ENCODE peak calls at places on chromosomes 11 and 22, in seven cellular contexts. F is stimulated activated CD4-positive, alpha-beta T cell treated with anti-CD3 and anti-CD28 coated beads, Interleukin-4, amount 100 ng/mL, for 4 hours; Q is kidney; R is ascending aorta; X is CD4-positive, alpha-beta T cell; C is WTC11; D is EH. B is an unnamed sample.
A peak's percentile ranks its signal among the peaks of the same experiment; 100 is the strongest.

GRCh38 chr22:27348634-27349033 is 452.9 kb downstream of the MN1 start:
- DNase-seq in Q (no peak), C (no peak), D (peak; percentile 18), F (no peak), R (no peak), X (no peak), B (no peak)

GRCh38 chr11:70314730-70315129 is 44.2 kb downstream of the PPFIA1 start:
- DNase-seq in Q (no peak), C (no peak), F (no peak), D (no peak), R (no peak), X (no peak), B (no peak)

GRCh38 chr22:49208768-49209252 is 618.9 kb downstream of the BRD1 start:
- DNase-seq in Q (peak; percentile 37), D (no peak), R (no peak), C (peak; percentile 69), X (no peak), F (no peak), B (no peak)

GRCh38 chr11:65315204-65315865 is 669 bp downstream of the CDC42EP2 start:
- DNase-seq in D (peak; percentile 75), C (peak; percentile 94), X (peak; percentile 69), F (peak; percentile 73), Q (peak; percentile 92), R (no peak), B (peak; percentile 78)

GRCh38 chr11:64285885-64286800 is 495 bp downstream of the GPR137 start:
- DNase-seq in X (no peak), F (no peak), D (no peak), Q (peak; percentile 79), R (no peak), C (no peak), B (no peak)

GRCh38 chr22:17969732-17970131 is 54.6 kb downstream of the MICAL3 start:
- DNase-seq in C (no peak), R (no peak), X (no peak), F (no peak), D (peak; percentile 98), Q (no peak), B (no peak)

GRCh38 chr11:536841-537621 is at the start of gene LRRC56:
- DNase-seq in X (peak; percentile 86), Q (peak; percentile 97), D (peak; percentile 90), R (peak; percentile 57), F (peak; percentile 93), C (peak; percentile 87), B (peak; percentile 89)

GRCh38 chr11:44893250-44894216 is 57.1 kb downstream of the TP53I11 start:
- DNase-seq in Q (no peak), R (no peak), D (no peak), F (no peak), X (no peak), C (no peak), B (no peak)

GRCh38 chr22:30249049-30250038 is 2.8 kb upstream of the LIF start:
- DNase-seq in D (no peak), R (no peak), X (no peak), Q (peak; percentile 85), C (no peak), F (no peak), B (no peak)

GRCh38 chr22:43293661-43294392 is 49.3 kb downstream of the SCUBE1 start:
- DNase-seq in Q (no peak), F (no peak), X (no peak), R (no peak), C (no peak), D (peak; percentile 69), B (peak; percentile 24)

GRCh38 chr11:121550247-121551132 is 97.7 kb upstream of the SORL1-AS1 start:
- DNase-seq in R (no peak), F (no peak), D (no peak), Q (no peak), C (no peak), X (no peak), B (no peak)

GRCh38 chr11:8239056-8239455 is 24.6 kb downstream of the LMO1 start:
- DNase-seq in F (no peak), D (no peak), Q (peak; percentile 21), R (no peak), C (no peak), X (no peak), B (no peak)

GRCh38 chr22:30381250-30381649 is 6.0 kb downstream of the RNF215 start:
- DNase-seq in F (no peak), Q (no peak), D (no peak), X (no peak), R (no peak), C (no peak), B (no peak)

GRCh38 chr22:38850941-38851849 is 7.4 kb upstream of the NPTXR start:
- DNase-seq in D (peak; percentile 65), F (no peak), Q (peak; percentile 56), C (no peak), R (no peak), X (no peak), B (no peak)

GRCh38 chr22:49286236-49286760 is 541.4 kb downstream of the BRD1 start:
- DNase-seq in C (no peak), R (no peak), D (no peak), X (no peak), F (no peak), Q (no peak), B (no peak)

GRCh38 chr11:72041364-72042058 is 38.8 kb downstream of the NUMA1 start:
- DNase-seq in F (peak; percentile 12), Q (peak; percentile 89), D (peak; percentile 86), X (peak; percentile 36), C (peak; percentile 44), R (peak; percentile 39), B (peak; percentile 54)

GRCh38 chr11:113382121-113382520 is 5.5 kb upstream of the ANKK1 start:
- DNase-seq in X (no peak), Q (no peak), D (no peak), C (no peak), R (no peak), F (no peak), B (no peak)

GRCh38 chr11:133343951-133344350 is 188.3 kb downstream of the OPCML start:
- DNase-seq in R (no peak), D (no peak), F (no peak), C (no peak), X (no peak), Q (no peak), B (no peak)

GRCh38 chr11:36945384-36945783 is 347.3 kb upstream of the RAG2 start:
- DNase-seq in X (no peak), C (no peak), F (no peak), D (peak; percentile 1), R (no peak), Q (no peak), B (no peak)

GRCh38 chr11:116225236-116225635 is 547.6 kb downstream of the BUD13 start:
- DNase-seq in Q (no peak), C (no peak), X (no peak), F (no peak), R (no peak), D (no peak), B (no peak)

GRCh38 chr11:45087301-45087700 is 59.1 kb upstream of the PRDM11 start:
- DNase-seq in F (no peak), C (no peak), D (peak; percentile 55), R (no peak), X (no peak), Q (peak; percentile 59), B (no peak)

GRCh38 chr22:40213478-40213877 is 35.8 kb downstream of the TNRC6B start:
- DNase-seq in F (no peak), Q (no peak), X (no peak), R (no peak), D (no peak), C (no peak), B (no peak)

GRCh38 chr11:121520243-121521144 is 67.7 kb upstream of the SORL1-AS1 start:
- DNase-seq in D (peak; percentile 68), X (no peak), C (no peak), R (no peak), F (no peak), Q (no peak), B (no peak)

GRCh38 chr11:58028687-58029411 is 1.9 kb upstream of the OR6Q1 start:
- DNase-seq in R (no peak), D (peak; percentile 63), F (no peak), Q (peak; percentile 75), X (no peak), C (no peak), B (no peak)

GRCh38 chr11:76246271-76246933 is 40.1 kb upstream of the WNT11 start:
- DNase-seq in R (no peak), C (no peak), D (no peak), Q (peak; percentile 59), X (no peak), F (no peak), B (no peak)

GRCh38 chr11:114263510-114264170 is 32.6 kb upstream of the NNMT start:
- DNase-seq in R (no peak), Q (no peak), C (no peak), D (no peak), X (no peak), F (no peak), B (no peak)

GRCh38 chr22:43628253-43628649 is 183.9 kb downstream of the EFCAB6 start:
- DNase-seq in R (no peak), X (no peak), D (no peak), C (no peak), Q (peak; percentile 72), F (no peak), B (no peak)

GRCh38 chr11:12702999-12703453 is 28.8 kb downstream of the TEAD1 start:
- DNase-seq in F (no peak), C (no peak), R (no peak), Q (no peak), X (no peak), D (peak; percentile 51), B (no peak)

GRCh38 chr22:27576815-27577564 is 224.6 kb downstream of the MN1 start:
- DNase-seq in Q (no peak), D (peak; percentile 78), R (no peak), C (no peak), F (no peak), X (no peak), B (no peak)

GRCh38 chr11:76147106-76147735 is 59.1 kb downstream of the WNT11 start:
- DNase-seq in R (no peak), C (no peak), X (no peak), Q (no peak), F (no peak), D (no peak), B (no peak)

B was measured in CD4-positive, alpha-beta memory T cell.